ENCODE peak calls at places on chromosomes 6 and 20, in four cellular contexts. One of them, this sample, is unnamed.

GRCh38 chr20:21291026-21291425 is 12.1 kb upstream of the XRN2 start:
- DNase-seq in natural killer cell: no peak
- DNase-seq in CD8-positive, alpha-beta T cell: no peak
- DNase-seq in stimulated activated naive B cell treated with anti-CD40 and anti-IgM and Interleukin-4, amounts not matched to agents 10 μg/mL and 1 μg/mL and 100 μg/mL, for 72 hours: no peak
- DNase-seq in this sample: no peak

GRCh38 chr20:48411906-48412305 is 415.9 kb downstream of the PREX1 start:
- DNase-seq in natural killer cell: no peak
- DNase-seq in CD8-positive, alpha-beta T cell: no peak
- DNase-seq in stimulated activated naive B cell treated with anti-CD40 and anti-IgM and Interleukin-4, amounts not matched to agents 10 μg/mL and 1 μg/mL and 100 μg/mL, for 72 hours: no peak
- DNase-seq in this sample: no peak

GRCh38 chr20:48735112-48735511 is 92.7 kb downstream of the PREX1 start:
- DNase-seq in natural killer cell: no peak
- DNase-seq in CD8-positive, alpha-beta T cell: no peak
- DNase-seq in stimulated activated naive B cell treated with anti-CD40 and anti-IgM and Interleukin-4, amounts not matched to agents 10 μg/mL and 1 μg/mL and 100 μg/mL, for 72 hours: no peak
- DNase-seq in this sample: no peak

GRCh38 chr6:45454008-45454911 is 76.5 kb upstream of the SUPT3H start:
- DNase-seq in natural killer cell: no peak
- DNase-seq in CD8-positive, alpha-beta T cell: no peak
- DNase-seq in stimulated activated naive B cell treated with anti-CD40 and anti-IgM and Interleukin-4, amounts not matched to agents 10 μg/mL and 1 μg/mL and 100 μg/mL, for 72 hours: no peak
- DNase-seq in this sample: no peak

GRCh38 chr20:3788685-3789155 is 2.2 kb upstream of the CENPB start:
- DNase-seq in natural killer cell: no peak
- DNase-seq in CD8-positive, alpha-beta T cell: no peak
- DNase-seq in stimulated activated naive B cell treated with anti-CD40 and anti-IgM and Interleukin-4, amounts not matched to agents 10 μg/mL and 1 μg/mL and 100 μg/mL, for 72 hours: no peak
- DNase-seq in this sample: peak; percentile 46

GRCh38 chr6:169726049-169726400 is 1.7 kb upstream of the PHF10 start:
- DNase-seq in natural killer cell: no peak
- DNase-seq in CD8-positive, alpha-beta T cell: no peak
- DNase-seq in stimulated activated naive B cell treated with anti-CD40 and anti-IgM and Interleukin-4, amounts not matched to agents 10 μg/mL and 1 μg/mL and 100 μg/mL, for 72 hours: no peak
- DNase-seq in this sample: no peak

GRCh38 chr6:108193120-108193519 is 27.3 kb downstream of the NR2E1 start:
- DNase-seq in natural killer cell: no peak
- DNase-seq in CD8-positive, alpha-beta T cell: no peak
- DNase-seq in stimulated activated naive B cell treated with anti-CD40 and anti-IgM and Interleukin-4, amounts not matched to agents 10 μg/mL and 1 μg/mL and 100 μg/mL, for 72 hours: no peak
- DNase-seq in this sample: no peak

GRCh38 chr6:112690497-112691202 is 343.5 kb downstream of the RFPL4B start:
- DNase-seq in natural killer cell: no peak
- DNase-seq in CD8-positive, alpha-beta T cell: no peak
- DNase-seq in stimulated activated naive B cell treated with anti-CD40 and anti-IgM and Interleukin-4, amounts not matched to agents 10 μg/mL and 1 μg/mL and 100 μg/mL, for 72 hours: no peak
- DNase-seq in this sample: no peak

GRCh38 chr6:16769986-16770376 is 8.7 kb upstream of the ATXN1 start:
- DNase-seq in natural killer cell: no peak
- DNase-seq in CD8-positive, alpha-beta T cell: no peak
- DNase-seq in stimulated activated naive B cell treated with anti-CD40 and anti-IgM and Interleukin-4, amounts not matched to agents 10 μg/mL and 1 μg/mL and 100 μg/mL, for 72 hours: no peak
- DNase-seq in this sample: no peak

GRCh38 chr6:31308050-31308844 is 36.4 kb upstream of the HLA-C start:
- DNase-seq in natural killer cell: peak; percentile 46
- DNase-seq in CD8-positive, alpha-beta T cell: peak; percentile 76
- DNase-seq in stimulated activated naive B cell treated with anti-CD40 and anti-IgM and Interleukin-4, amounts not matched to agents 10 μg/mL and 1 μg/mL and 100 μg/mL, for 72 hours: peak; percentile 73
- DNase-seq in this sample: peak; percentile 81

GRCh38 chr6:88520445-88520844 is 354.3 kb upstream of the CNR1 start:
- DNase-seq in natural killer cell: no peak
- DNase-seq in CD8-positive, alpha-beta T cell: no peak
- DNase-seq in stimulated activated naive B cell treated with anti-CD40 and anti-IgM and Interleukin-4, amounts not matched to agents 10 μg/mL and 1 μg/mL and 100 μg/mL, for 72 hours: no peak
- DNase-seq in this sample: no peak

GRCh38 chr6:170019259-170020040 is 268.0 kb downstream of the ERMARD start:
- DNase-seq in natural killer cell: no peak
- DNase-seq in CD8-positive, alpha-beta T cell: no peak
- DNase-seq in stimulated activated naive B cell treated with anti-CD40 and anti-IgM and Interleukin-4, amounts not matched to agents 10 μg/mL and 1 μg/mL and 100 μg/mL, for 72 hours: no peak
- DNase-seq in this sample: no peak

GRCh38 chr20:20073851-20074252 is 21.5 kb downstream of the CFAP61 start:
- DNase-seq in natural killer cell: no peak
- DNase-seq in CD8-positive, alpha-beta T cell: no peak
- DNase-seq in stimulated activated naive B cell treated with anti-CD40 and anti-IgM and Interleukin-4, amounts not matched to agents 10 μg/mL and 1 μg/mL and 100 μg/mL, for 72 hours: no peak
- DNase-seq in this sample: no peak

GRCh38 chr20:3929713-3930060 is 40.5 kb downstream of the PANK2 start:
- DNase-seq in natural killer cell: no peak
- DNase-seq in CD8-positive, alpha-beta T cell: no peak
- DNase-seq in stimulated activated naive B cell treated with anti-CD40 and anti-IgM and Interleukin-4, amounts not matched to agents 10 μg/mL and 1 μg/mL and 100 μg/mL, for 72 hours: no peak
- DNase-seq in this sample: no peak

GRCh38 chr20:63846128-63846771 is 15.0 kb upstream of the ABHD16B start:
- DNase-seq in natural killer cell: no peak
- DNase-seq in CD8-positive, alpha-beta T cell: no peak
- DNase-seq in stimulated activated naive B cell treated with anti-CD40 and anti-IgM and Interleukin-4, amounts not matched to agents 10 μg/mL and 1 μg/mL and 100 μg/mL, for 72 hours: no peak
- DNase-seq in this sample: no peak

This sample was measured in mucosa of descending colon.